ENCODE peak calls at places on chromosomes 6 and 20, in nine cellular contexts. N is NCI-H2171; U is small intestine; H is A549; V is GM23248; A is stimulated activated effector memory CD8-positive, alpha-beta T cell treated with anti-CD3 and anti-CD28 coated beads, Interleukin-12 subunit alpha, Interleukin-12 subunit beta, amount 100 ng/mL, for 72 hours; B is astrocyte of the cerebellum; W is HEK293T; K is germinal center. Q is an unnamed sample.

GRCh38 chr20:1802385-1803215 is 92.6 kb upstream of the SIRPA start:
- DNase-seq in N (peak; percentile 80), U (peak; percentile 35), H (peak; percentile 70), V (peak; percentile 88), A (no peak), B (peak; percentile 27), W (peak; percentile 77), K (peak; percentile 76), Q (peak; percentile 51)

GRCh38 chr20:10761232-10761631 is 87.4 kb upstream of the JAG1 start:
- DNase-seq in N (peak; percentile 43), U (peak; percentile 11), H (no peak), V (no peak), A (no peak), B (peak; percentile 83), W (no peak), K (no peak), Q (no peak)

GRCh38 chr6:158803733-158804143 is 15.4 kb downstream of the EZR start:
- DNase-seq in N (no peak), U (peak; percentile 66), H (no peak), V (no peak), A (no peak), B (no peak), W (no peak), K (peak; percentile 44), Q (peak; percentile 26)

GRCh38 chr6:42960243-42961019 is at the start of gene GNMT:
- DNase-seq in N (peak; percentile 32), U (peak; percentile 82), H (peak; percentile 14), V (peak; percentile 55), A (no peak), B (no peak), W (no peak), K (peak; percentile 46), Q (no peak)

GRCh38 chr6:38776515-38776914 is 61.4 kb downstream of the DNAH8 start:
- DNase-seq in N (no peak), U (no peak), H (no peak), V (peak; percentile 23), A (no peak), B (no peak), W (no peak), K (no peak), Q (peak; percentile 15)

GRCh38 chr20:57878803-57879424 is 169.1 kb upstream of the PMEPA1 start:
- DNase-seq in N (no peak), U (no peak), H (no peak), V (no peak), A (no peak), B (no peak), W (no peak), K (no peak), Q (no peak)

GRCh38 chr20:36927704-36928103 is 23.8 kb downstream of the SAMHD1 start:
- DNase-seq in N (no peak), U (peak; percentile 14), H (no peak), V (no peak), A (no peak), B (no peak), W (no peak), K (no peak), Q (no peak)

GRCh38 chr6:1439349-1439748 is 50.0 kb downstream of the FOXF2 start:
- DNase-seq in N (no peak), U (no peak), H (no peak), V (no peak), A (no peak), B (no peak), W (no peak), K (no peak), Q (no peak)

GRCh38 chr20:50438986-50439407 is 71.2 kb upstream of the PTPN1 start:
- DNase-seq in N (peak; percentile 58), U (no peak), H (peak; percentile 87), V (peak; percentile 93), A (no peak), B (no peak), W (no peak), K (no peak), Q (no peak)

GRCh38 chr20:48632017-48632824 is 195.6 kb downstream of the PREX1 start:
- DNase-seq in N (no peak), U (no peak), H (no peak), V (no peak), A (no peak), B (no peak), W (no peak), K (no peak), Q (no peak)

GRCh38 chr6:37137201-37137880 is 32.6 kb upstream of the PIM1 start:
- DNase-seq in N (no peak), U (no peak), H (peak; percentile 94), V (peak; percentile 97), A (peak; percentile 29), B (peak; percentile 98), W (peak; percentile 48), K (no peak), Q (peak; percentile 29)

GRCh38 chr6:155126727-155127439 is 131.8 kb downstream of the TIAM2 start:
- DNase-seq in N (no peak), U (no peak), H (peak; percentile 72), V (peak; percentile 86), A (peak; percentile 38), B (no peak), W (no peak), K (no peak), Q (peak; percentile 83)

GRCh38 chr6:7243188-7243942 is 69.6 kb downstream of the SSR1 start:
- DNase-seq in N (peak; percentile 40), U (peak; percentile 66), H (peak; percentile 48), V (peak; percentile 72), A (peak; percentile 25), B (peak; percentile 45), W (peak; percentile 72), K (peak; percentile 73), Q (peak; percentile 75)

GRCh38 chr6:135651964-135652755 is 154.6 kb upstream of the AHI1 start:
- DNase-seq in N (no peak), U (no peak), H (no peak), V (no peak), A (no peak), B (no peak), W (no peak), K (no peak), Q (no peak)

GRCh38 chr6:165661416-165662001 is 1.5 kb downstream of the PDE10A start:
- DNase-seq in N (no peak), U (no peak), H (peak; percentile 40), V (no peak), A (no peak), B (no peak), W (no peak), K (no peak), Q (no peak)

GRCh38 chr6:133977983-133978895 is 25.2 kb downstream of the TBPL1 start:
- DNase-seq in N (peak; percentile 20), U (peak; percentile 82), H (peak; percentile 18), V (peak; percentile 82), A (no peak), B (peak; percentile 26), W (no peak), K (no peak), Q (peak; percentile 32)

GRCh38 chr6:25934735-25935313 is 4.3 kb upstream of the SLC17A2 start:
- DNase-seq in N (no peak), U (peak; percentile 7), H (no peak), V (peak; percentile 32), A (no peak), B (no peak), W (no peak), K (no peak), Q (no peak)

GRCh38 chr20:21225215-21225947 is 77.8 kb upstream of the XRN2 start:
- DNase-seq in N (no peak), U (no peak), H (no peak), V (no peak), A (no peak), B (no peak), W (no peak), K (no peak), Q (no peak)

GRCh38 chr6:116060572-116061283 is at the start of gene FRK:
- DNase-seq in N (no peak), U (peak; percentile 94), H (peak; percentile 87), V (peak; percentile 70), A (no peak), B (no peak), W (no peak), K (no peak), Q (no peak)

GRCh38 chr6:122829456-122829855 is 40.4 kb downstream of the SMPDL3A start:
- DNase-seq in N (no peak), U (no peak), H (no peak), V (no peak), A (no peak), B (no peak), W (no peak), K (no peak), Q (no peak)

GRCh38 chr6:36873612-36874011 is 991 bp downstream of the PPIL1 start:
- DNase-seq in N (no peak), U (no peak), H (peak; percentile 26), V (no peak), A (no peak), B (no peak), W (no peak), K (no peak), Q (no peak)

GRCh38 chr20:53769041-53769440 is 175.4 kb upstream of the ZNF217 start:
- DNase-seq in N (no peak), U (no peak), H (peak; percentile 33), V (no peak), A (no peak), B (no peak), W (no peak), K (no peak), Q (peak; percentile 87)

GRCh38 chr6:12314751-12315150 is 24.6 kb downstream of the EDN1 start:
- DNase-seq in N (no peak), U (no peak), H (peak; percentile 67), V (no peak), A (no peak), B (no peak), W (no peak), K (no peak), Q (no peak)

Q was measured in COLO829.